ENCODE peak calls at places on chromosomes 4 and X, in nine cellular contexts. F, T, N, K, H, X, U, W and P are unnamed samples.

GRCh38 chr4:110170861-110171260 is 27.6 kb downstream of the ELOVL6 start:
- DNase-seq in N (no peak), K (no peak), U (no peak), W (no peak), F (no peak), T (no peak), H (no peak), X (no peak), P (no peak)

GRCh38 chrX:2628751-2629315 is 62.3 kb upstream of the CD99 start:
- DNase-seq in U (no peak), W (peak; percentile 69), N (no peak), H (no peak), F (no peak), X (no peak), T (no peak), K (no peak), P (no peak)

GRCh38 chrX:129618997-129619396 is 35.8 kb downstream of the APLN start:
- DNase-seq in K (peak; percentile 41), W (no peak), X (no peak), H (no peak), N (no peak), F (no peak), U (no peak), T (no peak), P (no peak)

GRCh38 chrX:54695816-54696487 is 102.1 kb downstream of the ITIH6 start:
- DNase-seq in F (no peak), W (no peak), K (no peak), H (no peak), N (no peak), T (no peak), X (no peak), U (no peak), P (no peak)

GRCh38 chrX:23513121-23513520 is 154.2 kb upstream of the PRDX4 start:
- DNase-seq in N (no peak), F (no peak), H (no peak), K (no peak), U (no peak), X (no peak), W (no peak), T (no peak), P (no peak)

GRCh38 chr4:169335331-169335730 is 64.6 kb upstream of the SH3RF1 start:
- DNase-seq in T (no peak), X (no peak), K (no peak), U (no peak), F (no peak), N (no peak), H (no peak), W (no peak), P (no peak)

GRCh38 chrX:111207851-111208250 is 62.4 kb downstream of the CAPN6 start:
- DNase-seq in X (no peak), K (no peak), W (no peak), T (no peak), H (no peak), U (no peak), N (no peak), F (no peak), P (no peak)

GRCh38 chrX:7132335-7133035 is 15.0 kb upstream of the STS start:
- DNase-seq in W (peak; percentile 28), F (no peak), X (peak; percentile 58), T (peak; percentile 51), U (peak; percentile 71), N (peak; percentile 65), K (peak; percentile 91), H (peak; percentile 88), P (peak; percentile 86)

GRCh38 chrX:154484255-154485149 is 1.9 kb downstream of the UBL4A start:
- DNase-seq in T (no peak), H (no peak), W (no peak), U (no peak), X (no peak), F (no peak), N (no peak), K (peak; percentile 36), P (no peak)

GRCh38 chrX:9995855-9996339 is 28.7 kb downstream of the CLDN34 start:
- DNase-seq in N (peak; percentile 81), F (peak; percentile 72), H (peak; percentile 89), W (peak; percentile 74), T (peak; percentile 70), X (peak; percentile 79), U (peak; percentile 73), K (peak; percentile 85), P (peak; percentile 92)

GRCh38 chr4:41258783-41259182 is 2.1 kb downstream of the UCHL1 start:
- DNase-seq in H (no peak), W (no peak), T (no peak), K (no peak), F (no peak), X (peak; percentile 51), U (peak; percentile 70), N (peak; percentile 81), P (peak; percentile 59)

GRCh38 chr4:134747108-134747805 is 545.7 kb upstream of the PABPC4L start:
- DNase-seq in N (no peak), T (no peak), W (no peak), K (no peak), H (no peak), X (no peak), F (no peak), U (no peak), P (no peak)

GRCh38 chrX:131747173-131747572 is 203.3 kb downstream of the OR13H1 start:
- DNase-seq in N (no peak), T (peak; percentile 79), W (peak; percentile 84), K (peak; percentile 86), X (no peak), H (peak; percentile 75), U (no peak), F (no peak), P (no peak)

GRCh38 chr4:159757471-159757870 is 654.6 kb downstream of the RAPGEF2 start:
- DNase-seq in U (no peak), W (no peak), F (no peak), H (no peak), K (no peak), X (no peak), T (no peak), N (no peak), P (no peak)

GRCh38 chr4:140806175-140806574 is 50.0 kb upstream of the TBC1D9 start:
- DNase-seq in F (no peak), N (no peak), X (no peak), W (no peak), U (no peak), K (no peak), H (no peak), T (no peak), P (no peak)
- H3K4me1 ChIP-seq in F (no peaks in the 10 kb centered on the region), N (no peaks in the 10 kb centered on the region), X (no peaks in the 10 kb centered on the region), W (no peaks in the 10 kb centered on the region), U (no peaks in the 10 kb centered on the region), K (peaks cover 8% of the 10 kb centered on the region), H (peaks cover 9% of the 10 kb centered on the region), T (no peaks in the 10 kb centered on the region), P (peaks cover 9% of the 10 kb centered on the region)

DNA sequence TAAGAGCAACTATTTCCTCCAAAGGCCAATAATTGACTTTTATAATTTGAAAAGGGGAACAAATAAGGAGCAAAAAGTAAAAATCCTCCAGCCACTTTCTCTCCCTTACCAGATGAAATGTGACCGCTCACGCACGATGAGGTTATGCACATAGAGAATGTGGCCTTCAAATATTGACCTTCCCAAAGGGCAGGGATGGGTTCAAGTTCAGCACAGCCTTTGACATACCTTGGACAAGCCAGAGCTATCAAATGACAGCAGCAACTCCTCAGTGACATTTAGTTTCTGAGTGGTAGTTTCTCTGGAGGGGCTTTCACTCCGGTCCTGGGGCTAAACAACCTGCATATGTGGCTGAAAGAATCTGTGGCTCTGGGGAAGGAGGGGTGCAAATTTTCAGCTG is 50.7 kb downstream of the AMOT start:
- DNase-seq in X (no peak), W (no peak), U (no peak), T (no peak), H (no peak), K (no peak), N (no peak), F (no peak), P (no peak)
- H3K4me3 ChIP-seq in X (no peak overlapping the region), W (no peak overlapping the region), U (no peak overlapping the region), T (no peak overlapping the region), H (no peak overlapping the region), K (no peak overlapping the region), N (no peak overlapping the region), F (no peak overlapping the region), P (no peak overlapping the region)

DNA sequence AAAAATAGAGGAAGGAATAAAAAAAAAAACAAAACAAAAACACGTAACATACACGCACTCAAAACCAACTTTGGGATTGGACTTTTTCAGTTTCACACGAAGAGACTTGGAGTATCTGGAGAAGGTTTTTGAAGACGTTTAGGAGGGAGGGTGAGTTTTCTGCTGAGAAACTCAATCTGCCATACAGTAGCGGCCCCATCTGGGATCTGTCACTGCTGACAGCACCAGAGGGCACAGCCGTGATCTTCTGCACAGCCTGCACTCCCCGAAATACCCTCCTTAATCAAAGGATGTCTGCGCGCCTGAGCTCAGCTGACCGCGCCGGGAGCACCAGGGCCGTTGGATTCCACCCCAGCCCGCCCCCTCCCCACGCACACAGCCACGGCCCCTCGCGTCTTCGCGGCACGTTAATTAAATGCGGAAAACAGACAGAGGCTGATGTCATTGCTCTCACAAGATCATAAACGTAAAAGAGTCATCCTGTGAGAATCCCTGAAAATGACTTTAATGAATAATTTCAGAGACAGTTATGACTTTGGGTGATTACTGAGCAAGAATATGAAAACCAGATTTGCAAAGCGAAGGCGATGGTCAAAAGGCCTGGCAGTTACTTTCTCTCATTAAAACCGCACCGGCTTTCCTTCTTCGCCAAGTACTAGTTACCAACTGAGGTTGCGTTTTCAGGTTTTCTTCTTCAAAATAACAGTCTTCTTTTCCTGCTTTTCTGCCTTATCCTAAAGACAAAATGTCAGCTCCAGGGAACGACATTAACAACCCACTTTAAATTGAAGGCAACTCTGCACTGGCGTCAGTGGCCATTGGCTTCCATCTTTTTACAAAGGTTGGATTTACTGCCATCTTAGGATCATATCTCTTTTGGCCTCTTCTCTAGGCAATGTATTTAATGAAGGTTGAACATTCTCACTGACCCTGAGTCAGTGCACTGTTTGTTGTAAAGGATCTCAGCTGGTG is 10.6 kb downstream of the HAND2 start:
- DNase-seq in T (no peak), F (no peak), W (no peak), N (no peak), H (no peak), X (no peak), U (no peak), K (no peak), P (no peak)
- H3K27me3 ChIP-seq in T (peaks cover 93% of the 10 kb centered on the region), F (peaks cover 76% of the 10 kb centered on the region), W (peaks cover 97% of the 10 kb centered on the region), N (peaks cover 70% of the 10 kb centered on the region), H (peaks cover 87% of the 10 kb centered on the region), X (peaks cover 60% of the 10 kb centered on the region), U (peaks cover 97% of the 10 kb centered on the region), K (peaks cover 100% of the 10 kb centered on the region), P (peaks cover 11% of the 10 kb centered on the region)

DNA sequence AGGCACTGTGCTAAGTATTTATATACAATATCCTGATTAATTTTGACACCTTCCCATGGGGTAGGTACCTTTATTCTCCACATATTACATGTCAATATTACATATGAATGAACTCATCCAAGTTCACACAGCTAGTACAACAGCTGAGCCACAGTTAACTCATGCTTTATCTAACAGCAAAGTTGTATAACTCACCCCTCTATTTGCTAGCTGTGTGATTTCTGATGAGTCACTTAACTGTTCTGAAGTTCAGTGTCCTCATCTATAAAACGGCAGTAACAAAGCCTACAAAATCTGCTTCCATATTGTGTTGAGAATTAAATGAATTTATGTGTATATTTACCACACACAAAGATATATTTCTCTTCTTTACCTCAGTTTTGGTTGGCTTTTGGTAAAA is 48.2 kb upstream of the KDR start:
- DNase-seq in X (no peak), T (no peak), N (peak; percentile 51), H (no peak), K (no peak), F (no peak), U (peak; percentile 74), W (no peak), P (no peak)
- H3K4me1 ChIP-seq in X (no peaks in the 10 kb centered on the region), T (no peaks in the 10 kb centered on the region), N (peaks cover 11% of the 10 kb centered on the region), H (peaks cover 5% of the 10 kb centered on the region), K (no peaks in the 10 kb centered on the region), F (no peaks in the 10 kb centered on the region), U (peaks cover 65% of the 10 kb centered on the region), W (no peaks in the 10 kb centered on the region), P (peaks cover 17% of the 10 kb centered on the region)